ENCODE peak calls at places on chromosomes 4 and X, in five cellular contexts. O is endothelial cell, L is GM10248, V is nucleus accumbens, M is ELR. A is an unnamed sample.

GRCh38 chrX:139758809-139759208 is 50.8 kb upstream of the MCF2 start:
- DNase-seq in O (no peak), L (no peak), V (no peak), M (no peak), A (no peak)

GRCh38 chrX:153469811-153470410 is 465 bp downstream of the HAUS7 start:
- DNase-seq in O (peak), M (peak), L (no peak), V (no peak), A (no peak)

GRCh38 chr4:55635760-55636621 is at the start of gene NMU:
- DNase-seq in M (peak), O (peak), V (no peak), L (peak), A (no peak)

GRCh38 chrX:124902953-124903352 is 416.7 kb upstream of the TEX13C start:
- DNase-seq in V (no peak), O (no peak), M (no peak), L (no peak), A (no peak)

GRCh38 chrX:1661048-1661921 is 46.4 kb downstream of the ASMT start:
- DNase-seq in O (no peak), L (peak), M (no peak), V (no peak), A (no peak)

GRCh38 chr4:7713757-7714156 is 225.9 kb downstream of the AFAP1 start:
- DNase-seq in L (no peak), O (no peak), M (no peak), V (no peak), A (no peak)

GRCh38 chr4:63528592-63528991 is 880.7 kb downstream of the TECRL start:
- DNase-seq in V (no peak), M (peak), O (no peak), L (no peak), A (no peak)

GRCh38 chr4:76947369-76947768 is 2.2 kb upstream of the SEPTIN11 start:
- DNase-seq in L (no peak), M (peak), V (no peak), O (no peak), A (no peak)

GRCh38 chr4:25234390-25235367 is 846 bp downstream of the PI4K2B start:
- DNase-seq in M (peak), V (peak), L (peak), O (peak), A (peak)

GRCh38 chr4:151730003-151730559 is 30.7 kb downstream of the GATB start:
- DNase-seq in O (no peak), M (peak), V (no peak), L (no peak), A (no peak)

GRCh38 chr4:139532951-139533350 is 23.1 kb downstream of the SETD7 start:
- DNase-seq in L (no peak), M (no peak), O (no peak), V (no peak), A (no peak)

GRCh38 chr4:48025005-48025404 is 8.4 kb downstream of the NIPAL1 start:
- DNase-seq in M (peak), V (no peak), L (no peak), O (no peak), A (no peak)

GRCh38 chr4:53465291-53465690 is 87.8 kb downstream of the FIP1L1 start:
- DNase-seq in M (no peak), V (no peak), O (no peak), L (no peak), A (no peak)

GRCh38 chr4:99668472-99668871 is 10.8 kb upstream of the C4orf54 start:
- DNase-seq in V (no peak), L (no peak), M (no peak), O (no peak), A (no peak)

GRCh38 chrX:71098302-71098701 is 2.7 kb downstream of the FOXO4 start:
- DNase-seq in V (peak), O (peak), M (peak), L (peak), A (no peak)

GRCh38 chrX:42028113-42028512 is 104.8 kb upstream of the CASK start:
- DNase-seq in M (no peak), V (no peak), L (no peak), O (no peak), A (no peak)

GRCh38 chrX:133053854-133054565 is 42.9 kb downstream of the USP26 start:
- DNase-seq in L (no peak), M (no peak), V (no peak), O (no peak), A (no peak)

GRCh38 chr4:121155893-121156292 is 8.2 kb downstream of the TNIP3 start:
- DNase-seq in L (no peak), M (peak), O (no peak), V (no peak), A (no peak)

GRCh38 chr4:162461952-162462351 is 298.2 kb upstream of the FSTL5 start:
- DNase-seq in M (peak), O (no peak), L (no peak), V (no peak), A (no peak)

GRCh38 chr4:112563431-112564200 is 47.6 kb upstream of the NEUROG2 start:
- DNase-seq in O (no peak), M (no peak), L (no peak), V (no peak), A (no peak)

GRCh38 chr4:116180056-116180690 is 905.2 kb downstream of the TRAM1L1 start:
- DNase-seq in L (peak), V (no peak), O (no peak), M (peak), A (no peak)

GRCh38 chrX:109760241-109760921 is 27.3 kb upstream of the ACSL4 start:
- DNase-seq in V (no peak), M (no peak), O (no peak), L (no peak), A (no peak)

GRCh38 chrX:103953353-103953752 is 9.1 kb upstream of the TMSB15B start:
- DNase-seq in O (no peak), M (no peak), L (no peak), V (no peak), A (no peak)

GRCh38 chrX:38052096-38052495 is 45.7 kb downstream of the SYTL5 start:
- DNase-seq in V (no peak), M (peak), L (no peak), O (no peak), A (no peak)

GRCh38 chrX:153922932-153923857 is 2.9 kb downstream of the ARHGAP4 start:
- DNase-seq in V (peak), L (no peak), O (no peak), M (peak), A (peak)

GRCh38 chr4:149203256-149204001 is 612.2 kb downstream of the IQCM start:
- DNase-seq in L (no peak), O (no peak), V (no peak), M (no peak), A (no peak)

GRCh38 chr4:7985891-7986441 is 46.3 kb upstream of the AFAP1 start:
- DNase-seq in M (no peak), V (no peak), O (peak), L (no peak), A (no peak)

GRCh38 chr4:128471576-128471975 is 184.0 kb upstream of the PGRMC2 start:
- DNase-seq in V (no peak), L (no peak), M (peak), O (no peak), A (no peak)

GRCh38 chrX:122625239-122625638 is 558.8 kb upstream of the GRIA3 start:
- DNase-seq in L (no peak), O (no peak), M (no peak), V (no peak), A (no peak)

GRCh38 chr4:152860057-152860456 is 76.1 kb upstream of the FHDC1 start:
- DNase-seq in V (no peak), L (no peak), M (no peak), O (no peak), A (no peak)

GRCh38 chr4:108555701-108556100 is 64.7 kb upstream of the RPL34 start:
- DNase-seq in O (no peak), V (no peak), L (no peak), M (no peak), A (no peak)

GRCh38 chr4:124212835-124213640 is 499.5 kb downstream of the ANKRD50 start:
- DNase-seq in O (no peak), L (no peak), M (no peak), V (no peak), A (no peak)

A was measured in right atrium auricular region.